ENCODE peak calls at places on chromosome 10, in four cellular contexts. K is hepatic stellate cell, C is HCT116, I is left colon. W is an unnamed sample.

GRCh38 chr10:109214916-109215740 is 708.2 kb downstream of the XPNPEP1 start:
- DNase-seq in K (no peak), C (no peak), I (no peak), W (no peak)

GRCh38 chr10:74967850-74968620 is 141.6 kb downstream of the KAT6B start:
- DNase-seq in K (no peak), C (no peak), I (no peak), W (no peak)

GRCh38 chr10:99742701-99743100 is 10.7 kb downstream of the CUTC start:
- DNase-seq in K (no peak), C (no peak), I (no peak), W (no peak)

GRCh38 chr10:12797471-12798262 is 203.8 kb downstream of the CCDC3 start:
- DNase-seq in K (no peak), C (no peak), I (no peak), W (no peak)

GRCh38 chr10:78992333-78992732 is 76.4 kb upstream of the ZMIZ1 start:
- DNase-seq in K (no peak), C (no peak), I (no peak), W (no peak)

GRCh38 chr10:51433949-51434348 is 265.4 kb downstream of the CSTF2T start:
- DNase-seq in K (no peak), C (no peak), I (no peak), W (no peak)

GRCh38 chr10:52314822-52315552 is 906 bp downstream of the DKK1 start:
- DNase-seq in K (peak; percentile 50), C (no peak), I (no peak), W (no peak)

GRCh38 chr10:68135922-68136718 is 26.8 kb downstream of the MYPN start:
- DNase-seq in K (peak; percentile 73), C (peak; percentile 86), I (no peak), W (peak; percentile 72)

GRCh38 chr10:130350996-130351395 is 214.8 kb downstream of the GLRX3 start:
- DNase-seq in K (no peak), C (no peak), I (no peak), W (no peak)

GRCh38 chr10:126186746-126187145 is 201.5 kb downstream of the ADAM12 start:
- DNase-seq in K (no peak), C (no peak), I (no peak), W (no peak)

GRCh38 chr10:73886085-73886529 is 11.8 kb upstream of the CAMK2G start:
- DNase-seq in K (peak; percentile 84), C (no peak), I (peak; percentile 71), W (peak; percentile 70)

GRCh38 chr10:88110822-88111221 is 247.4 kb downstream of the PTEN start:
- DNase-seq in K (no peak), C (no peak), I (no peak), W (no peak)

GRCh38 chr10:557792-558328 is 131.6 kb downstream of the DIP2C start:
- DNase-seq in K (no peak), C (peak; percentile 3), I (no peak), W (no peak)

GRCh38 chr10:85379338-85379737 is 987.3 kb downstream of the GRID1 start:
- DNase-seq in K (no peak), C (no peak), I (no peak), W (no peak)

GRCh38 chr10:49369216-49370162 is 26.4 kb downstream of the DRGX start:
- DNase-seq in K (no peak), C (no peak), I (no peak), W (no peak)

GRCh38 chr10:82252081-82252480 is 377.1 kb downstream of the NRG3 start:
- DNase-seq in K (no peak), C (no peak), I (no peak), W (no peak)

GRCh38 chr10:5283305-5284158 is 81.2 kb upstream of the UCN3 start:
- DNase-seq in K (peak; percentile 26), C (peak; percentile 55), I (peak; percentile 56), W (peak; percentile 15)

GRCh38 chr10:32413513-32413912 is 32.4 kb upstream of the CCDC7 start:
- DNase-seq in K (peak; percentile 24), C (peak; percentile 76), I (no peak), W (peak; percentile 46)

GRCh38 chr10:24505759-24506158 is 217.9 kb downstream of the ARHGAP21 start:
- DNase-seq in K (no peak), C (no peak), I (no peak), W (no peak)

GRCh38 chr10:17685227-17685840 is 41.4 kb downstream of the STAM start:
- DNase-seq in K (no peak), C (no peak), I (no peak), W (no peak)

GRCh38 chr10:118592675-118593330 is 2.6 kb downstream of the PRLHR start:
- DNase-seq in K (no peak), C (no peak), I (no peak), W (no peak)

GRCh38 chr10:69976795-69977546 is 75.7 kb upstream of the MACROH2A2 start:
- DNase-seq in K (no peak), C (no peak), I (no peak), W (no peak)

GRCh38 chr10:30625110-30625509 is 4.4 kb downstream of the LYZL2 start:
- DNase-seq in K (no peak), C (no peak), I (no peak), W (no peak)

GRCh38 chr10:91694170-91694794 is 61.4 kb upstream of the PPP1R3C start:
- DNase-seq in K (peak; percentile 43), C (peak; percentile 42), I (no peak), W (peak; percentile 3)

GRCh38 chr10:58479016-58479415 is 33.7 kb upstream of the BICC1 start:
- DNase-seq in K (no peak), C (no peak), I (no peak), W (no peak)

W was measured in amniotic stem cell.